ENCODE peak calls at places on chromosomes 3 and 15, in ten cellular contexts. I is NCI-H1436, S is neural crest cell, C is mammary epithelial cell, X is foreskin fibroblast, U is nucleus accumbens, B is HTR-8/SVneo, N is activated gamma-delta T cell, M is GM12878, O is GM19239. W is an unnamed sample.

GRCh38 chr3:159058859-159059258 is 257.0 kb downstream of the MFSD1 start:
- DNase-seq in M (no peak), N (no peak), U (no peak), C (no peak), S (no peak), O (no peak), I (no peak), B (no peak), X (no peak), W (no peak)

GRCh38 chr15:31397851-31398661 is 71.4 kb downstream of the KLF13 start:
- DNase-seq in I (peak), X (no peak), O (no peak), U (no peak), N (no peak), B (no peak), C (peak), M (no peak), S (no peak), W (no peak)

GRCh38 chr3:48532271-48532973 is 24.2 kb downstream of the PFKFB4 start:
- DNase-seq in X (no peak), N (no peak), M (no peak), U (no peak), C (no peak), O (no peak), I (no peak), S (no peak), B (no peak), W (no peak)

GRCh38 chr3:12992629-12993021 is 80.6 kb downstream of the IQSEC1 start:
- DNase-seq in S (no peak), U (no peak), O (no peak), N (no peak), I (no peak), X (no peak), C (no peak), B (no peak), M (no peak), W (no peak)

GRCh38 chr15:45522179-45522930 is at the start of gene SLC30A4:
- DNase-seq in U (peak), B (peak), N (peak), M (no peak), S (peak), X (peak), C (peak), I (peak), O (peak), W (peak)

GRCh38 chr3:149383703-149384102 is 6.3 kb upstream of the TM4SF1 start:
- DNase-seq in X (no peak), M (no peak), O (no peak), U (no peak), B (no peak), I (no peak), N (no peak), C (no peak), S (no peak), W (no peak)

GRCh38 chr15:77243716-77244401 is 172.9 kb upstream of the TSPAN3 start:
- DNase-seq in X (no peak), N (no peak), S (no peak), O (no peak), B (no peak), I (no peak), C (no peak), U (no peak), M (no peak), W (no peak)

GRCh38 chr15:58506064-58506490 is 74.3 kb downstream of the LIPC start:
- DNase-seq in S (no peak), I (no peak), X (no peak), C (peak), M (no peak), N (no peak), U (no peak), B (no peak), O (no peak), W (no peak)

GRCh38 chr15:42349178-42349577 is 10.1 kb upstream of the CAPN3 start:
- DNase-seq in I (no peak), B (no peak), M (no peak), S (no peak), N (no peak), C (no peak), O (no peak), X (peak), U (no peak), W (no peak)

GRCh38 chr3:190495796-190496195 is 18.1 kb upstream of the IL1RAP start:
- DNase-seq in C (no peak), S (no peak), O (no peak), U (no peak), I (no peak), B (no peak), X (no peak), N (no peak), M (no peak), W (no peak)

GRCh38 chr15:68197170-68197492 is 8.0 kb downstream of the CALML4 start:
- DNase-seq in U (no peak), I (no peak), C (no peak), O (no peak), M (no peak), S (no peak), X (no peak), B (no peak), N (no peak), W (no peak)

GRCh38 chr15:101201411-101202174 is 50.3 kb downstream of the CHSY1 start:
- DNase-seq in I (no peak), S (peak), M (no peak), C (peak), O (no peak), U (peak), N (no peak), B (peak), X (peak), W (no peak)

GRCh38 chr15:82113116-82113715 is 67.4 kb upstream of the MEX3B start:
- DNase-seq in O (no peak), C (no peak), U (no peak), X (no peak), N (no peak), I (no peak), M (no peak), S (no peak), B (no peak), W (no peak)